ENCODE peak calls at places on chromosome 14, in nine cellular contexts. F is fibroblast of lung, X is tibial artery, L is pancreas, K is cardiac muscle cell, M is left ventricle myocardium inferior, G is coronary artery, B is ovary, W is sigmoid colon. E is an unnamed sample.

GRCh38 chr14:23572841-23573240 is 5.2 kb upstream of the AP1G2 start:
- DNase-seq in G (no peak), W (peak), L (no peak), F (no peak), K (no peak), X (no peak), B (no peak), M (no peak), E (no peak)

GRCh38 chr14:36604757-36605505 is 22.5 kb upstream of the NKX2-8 start:
- DNase-seq in M (no peak), W (no peak), F (peak), B (no peak), K (peak), L (no peak), G (no peak), X (no peak), E (peak)

GRCh38 chr14:61344437-61345143 is 23.2 kb downstream of the PRKCH start:
- DNase-seq in X (no peak), B (no peak), K (no peak), L (no peak), G (no peak), M (no peak), W (no peak), F (no peak), E (no peak)

GRCh38 chr14:92503756-92504491 is 9.7 kb upstream of the RIN3 start:
- DNase-seq in K (peak), L (no peak), B (no peak), X (peak), M (no peak), W (peak), F (peak), G (peak), E (peak)

GRCh38 chr14:89977668-89978067 is 21.9 kb downstream of the TDP1 start:
- DNase-seq in F (no peak), K (peak), G (no peak), L (no peak), X (no peak), M (no peak), W (no peak), B (no peak), E (no peak)

GRCh38 chr14:86673523-86673969 is 1143.6 kb downstream of the FLRT2 start:
- DNase-seq in B (no peak), K (no peak), F (peak), M (no peak), L (no peak), G (no peak), X (no peak), W (no peak), E (no peak)

GRCh38 chr14:50362791-50363733 is 33.6 kb downstream of the CDKL1 start:
- DNase-seq in M (no peak), B (no peak), X (no peak), G (no peak), W (no peak), L (no peak), F (no peak), K (peak), E (peak)

GRCh38 chr14:90795744-90796143 is 20.5 kb downstream of the TTC7B start:
- DNase-seq in L (no peak), M (no peak), G (no peak), K (peak), X (no peak), B (no peak), W (no peak), F (peak), E (peak)

GRCh38 chr14:73610692-73611091 is 1.6 kb upstream of the ACOT6 start:
- DNase-seq in L (no peak), K (peak), X (no peak), G (no peak), B (no peak), M (no peak), F (peak), W (no peak), E (peak)

GRCh38 chr14:85165091-85165490 is 364.9 kb upstream of the FLRT2 start:
- DNase-seq in K (peak), M (no peak), B (no peak), F (no peak), G (no peak), W (no peak), L (no peak), X (no peak), E (peak)

GRCh38 chr14:35215110-35215872 is 76.9 kb upstream of the PSMA6 start:
- DNase-seq in B (no peak), W (no peak), M (no peak), F (peak), X (no peak), K (peak), G (no peak), L (no peak), E (peak)

GRCh38 chr14:78983126-78983525 is 813.0 kb downstream of the NRXN3 start:
- DNase-seq in W (no peak), L (no peak), B (no peak), X (no peak), M (no peak), G (no peak), F (peak), K (peak), E (peak)

GRCh38 chr14:99229654-99230215 is 42.3 kb downstream of the BCL11B start:
- DNase-seq in W (no peak), B (no peak), L (no peak), G (no peak), M (no peak), X (peak), F (peak), K (no peak), E (no peak)

GRCh38 chr14:79040742-79041249 is 870.6 kb downstream of the NRXN3 start:
- DNase-seq in W (no peak), K (no peak), L (no peak), X (no peak), B (no peak), G (no peak), F (no peak), M (no peak), E (no peak)

GRCh38 chr14:26173581-26173980 is 424.3 kb downstream of the NOVA1 start:
- DNase-seq in B (no peak), X (no peak), F (no peak), K (no peak), L (no peak), M (no peak), G (no peak), W (no peak), E (peak)

GRCh38 chr14:74349757-74350156 is 1.5 kb downstream of the VRTN start:
- DNase-seq in K (no peak), W (no peak), L (peak), F (no peak), M (no peak), X (peak), G (no peak), B (no peak), E (no peak)

GRCh38 chr14:83757896-83758295 is 1772.0 kb upstream of the FLRT2 start:
- DNase-seq in W (no peak), M (no peak), G (no peak), X (no peak), F (peak), K (peak), L (no peak), B (no peak), E (peak)

GRCh38 chr14:104843442-104844305 is 21.4 kb upstream of the CEP170B start:
- DNase-seq in G (no peak), W (peak), B (no peak), K (no peak), X (peak), M (no peak), F (no peak), L (no peak), E (peak)
- H3K4me3 ChIP-seq in G (peak), W (peak), B (no peak), K (peak), X (peak), M (peak), F (no peak), L (peak), E (peak)

DNA sequence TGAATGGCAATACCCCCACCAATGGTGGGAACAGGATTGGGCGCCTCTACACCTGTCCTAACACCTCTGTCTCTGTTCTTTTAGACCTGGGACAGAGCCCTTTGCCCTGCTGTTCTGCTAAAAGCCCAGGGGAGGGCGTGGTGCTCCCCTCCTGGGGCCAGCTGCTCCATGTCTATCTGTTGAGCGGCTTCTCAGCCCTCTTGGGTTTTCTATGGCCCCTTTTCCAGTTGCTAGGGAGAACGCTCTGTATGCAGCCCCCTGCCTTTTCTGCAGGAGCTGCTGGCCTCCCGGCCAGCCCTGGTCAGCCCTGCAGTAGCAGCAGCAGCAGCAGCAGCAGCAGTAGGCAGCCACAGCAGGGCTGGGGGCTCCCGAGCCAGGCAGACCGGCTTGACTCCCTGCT is 1.2 kb downstream of the RTL1 start:
- DNase-seq in M (no peak), L (peak), G (no peak), F (no peak), W (peak), B (no peak), X (peak), K (no peak), E (no peak)
- TF ChIP-seq CTCF in M (no peak), L (no peak), G (no peak), F (no peak), W (no peak), B (no peak), X (no peak), K (peak), E (peak)

GRCh38 chr14:67964391-67964812 is 144.8 kb downstream of the RAD51B start:
- DNase-seq in M (no peak), G (no peak), L (no peak), W (no peak), F (no peak), X (no peak), B (no peak), K (peak), E (peak)
- H3K4me3 ChIP-seq in M (peak), G (peak), L (no peak), W (no peak), F (peak), X (peak), B (peak), K (no peak), E (no peak)

DNA sequence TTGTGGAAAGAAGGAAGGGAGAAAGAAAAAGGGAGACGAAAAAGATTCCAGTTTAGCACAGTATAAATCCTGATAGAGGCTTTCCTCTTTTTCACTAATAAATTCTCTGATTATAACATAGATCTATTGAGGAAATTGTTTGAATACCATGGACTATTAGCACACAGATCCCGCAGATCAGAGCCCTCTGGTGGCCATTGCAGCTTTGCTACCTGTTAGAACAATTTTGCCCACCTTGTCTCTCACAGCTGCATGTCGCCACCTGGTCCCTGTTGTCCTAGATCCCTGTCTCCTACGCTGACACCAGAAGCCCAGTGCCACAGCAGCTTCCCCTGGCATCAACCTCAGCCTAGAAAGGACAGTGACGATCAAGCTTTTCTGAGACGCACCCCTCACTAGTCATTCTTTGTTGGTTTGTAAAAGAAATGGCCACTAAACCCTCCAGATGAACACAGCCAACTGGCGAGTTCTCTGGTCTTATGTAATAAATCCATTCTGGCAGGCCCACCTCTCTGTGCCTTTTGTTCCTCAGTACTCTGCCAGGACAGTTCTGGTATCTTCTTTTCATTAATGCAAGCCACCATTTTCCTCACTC is 9.9 kb downstream of the GPHB5 start:
- DNase-seq in B (no peak), X (no peak), F (peak), L (no peak), K (peak), G (no peak), M (no peak), W (no peak), E (peak)
- TF ChIP-seq CTCF in B (no peak), X (peak), F (peak), L (peak), K (peak), G (no peak), M (peak), W (no peak), E (peak)

GRCh38 chr14:54773171-54774006 is 129.2 kb downstream of the GCH1 start:
- DNase-seq in F (peak), L (peak), K (peak), X (peak), G (peak), M (peak), W (peak), B (peak), E (peak)
- H3K4me3 ChIP-seq in F (peak), L (no peak), K (no peak), X (no peak), G (peak), M (peak), W (no peak), B (no peak), E (no peak)

DNA sequence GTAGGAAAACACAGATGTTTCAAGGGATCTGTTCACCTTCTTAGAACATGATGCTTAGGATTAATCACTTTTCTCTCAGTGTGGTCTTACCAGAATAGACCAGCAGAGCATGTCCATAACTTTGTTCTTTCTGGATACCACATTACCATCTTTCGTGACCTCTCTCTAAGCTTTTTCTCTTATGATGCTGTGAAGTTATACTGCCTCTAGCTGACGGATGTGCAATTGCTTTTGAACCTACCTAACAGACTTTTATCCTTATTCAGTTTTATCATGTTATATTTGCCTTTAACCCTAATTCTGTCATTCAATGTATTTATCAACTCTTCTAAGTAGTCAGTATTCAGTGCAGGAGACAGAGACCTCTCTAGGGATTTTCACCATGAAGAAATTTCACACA is 246.7 kb downstream of the DACT1 start:
- DNase-seq in L (no peak), X (no peak), G (no peak), B (no peak), F (no peak), W (no peak), K (no peak), M (no peak), E (no peak)
- TF ChIP-seq CTCF in L (no peak), X (peak), G (no peak), B (no peak), F (no peak), W (no peak), K (no peak), M (peak), E (no peak)

DNA sequence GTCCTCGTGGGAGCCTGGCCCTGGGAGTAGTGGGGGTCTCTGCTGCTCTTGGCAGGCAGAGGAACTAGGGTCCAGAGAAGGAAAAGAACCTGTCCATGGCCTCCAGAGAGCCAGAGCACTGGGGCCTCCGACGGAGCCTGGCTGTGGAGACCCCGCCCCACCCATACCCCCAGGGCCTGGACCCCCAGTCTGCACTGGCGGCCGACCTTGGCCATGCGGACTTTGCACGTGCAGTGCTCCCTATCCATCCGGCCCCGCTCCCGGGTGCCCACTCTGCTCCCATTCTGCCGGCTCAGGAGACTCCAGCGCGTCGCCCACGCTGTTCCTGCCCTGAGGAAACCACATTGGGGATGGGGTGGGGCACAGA is 1.1 kb downstream of the BEGAIN start:
- DNase-seq in G (no peak), K (no peak), W (no peak), L (no peak), M (peak), X (peak), F (no peak), B (no peak), E (no peak)
- H3K4me3 ChIP-seq in G (peak), K (peak), W (peak), L (peak), M (peak), X (no peak), F (peak), B (no peak), E (peak)

DNA sequence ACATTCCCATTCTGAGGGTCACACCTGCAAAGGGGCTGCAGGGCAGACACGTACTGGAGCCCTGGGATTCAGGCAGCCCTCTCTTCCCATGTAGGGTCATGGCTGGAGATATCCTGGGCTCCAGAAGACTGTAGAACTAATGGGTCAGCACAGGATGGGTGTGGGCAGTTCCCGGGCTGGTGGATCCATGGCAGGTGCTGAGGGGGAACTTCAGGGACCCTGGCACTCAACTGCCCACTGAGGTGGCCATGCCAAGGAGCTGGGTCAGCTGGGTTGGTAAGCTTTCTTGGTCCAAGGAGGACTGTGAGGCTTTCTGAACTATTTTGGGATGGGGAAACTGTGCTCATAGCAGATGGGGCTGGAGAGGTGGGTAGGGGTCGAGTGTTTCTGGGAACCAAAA is 183.4 kb upstream of the RTL1 start:
- DNase-seq in B (no peak), K (no peak), G (no peak), L (no peak), M (no peak), F (no peak), X (no peak), W (no peak), E (no peak)
- TF ChIP-seq CTCF in B (no peak), K (no peak), G (no peak), L (no peak), M (no peak), F (no peak), X (no peak), W (no peak), E (no peak)

DNA sequence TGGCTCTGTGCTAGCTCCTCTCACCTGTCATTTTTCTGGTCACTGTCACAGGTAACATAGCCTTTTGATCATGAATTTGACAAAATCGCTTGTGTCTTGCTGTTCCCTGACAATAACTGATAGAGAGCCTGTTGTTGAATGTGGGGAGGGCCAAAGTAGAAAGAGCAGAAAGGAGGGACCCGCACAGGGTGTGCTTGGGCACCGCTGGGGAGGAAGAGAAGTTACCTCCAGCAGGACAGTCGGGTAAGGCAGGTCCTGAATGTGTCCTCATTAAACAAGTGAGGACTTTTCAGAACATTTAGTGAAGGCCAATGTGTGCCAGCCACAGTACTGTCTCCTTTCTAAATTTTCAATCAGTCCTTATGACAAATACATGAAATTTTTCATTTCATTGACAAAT is at the start of gene RNASE12:
- DNase-seq in W (no peak), G (no peak), K (no peak), B (no peak), M (no peak), X (no peak), F (no peak), L (no peak), E (no peak)
- H3K4me3 ChIP-seq in W (no peak), G (no peak), K (no peak), B (no peak), M (no peak), X (no peak), F (no peak), L (no peak), E (no peak)

E was measured in choroid plexus epithelial cell.